ENCODE peak calls at places on chromosomes 6 and 20, in four cellular contexts. C is HepG2, V is K562, R is GM12878. O is an unnamed sample.
A peak's percentile ranks its signal among the peaks of the same experiment; 100 is the strongest.

GRCh38 chr20:46083531-46084061 is 6.2 kb downstream of the NCOA5 start:
- DNase-seq in R (no peak), V (no peak), C (no peak), O (no peak)

GRCh38 chr6:144471986-144472385 is 186.9 kb downstream of the UTRN start:
- DNase-seq in V (no peak), R (no peak), C (no peak), O (no peak)

GRCh38 chr6:12827921-12828320 is 111.4 kb downstream of the PHACTR1 start:
- DNase-seq in R (no peak), V (no peak), C (no peak), O (no peak)

GRCh38 chr6:402901-403658 is 11.5 kb downstream of the IRF4 start:
- DNase-seq in R (no peak), V (no peak), C (no peak), O (no peak)

GRCh38 chr20:41001497-41001896 is 27.1 kb upstream of the TOP1 start:
- DNase-seq in R (no peak), C (no peak), V (no peak), O (no peak)

GRCh38 chr20:13800728-13801134 is 15.9 kb downstream of the NDUFAF5 start:
- DNase-seq in R (no peak), C (peak; percentile 89), V (no peak), O (no peak)

GRCh38 chr6:134888316-134888715 is 61.6 kb downstream of the ALDH8A1 start:
- DNase-seq in V (no peak), R (no peak), C (no peak), O (no peak)

GRCh38 chr6:14533446-14533845 is 415.9 kb downstream of the CD83 start:
- DNase-seq in C (no peak), R (no peak), V (no peak), O (no peak)

GRCh38 chr6:11370191-11371018 is 137.9 kb upstream of the NEDD9 start:
- DNase-seq in C (no peak), R (no peak), V (no peak), O (no peak)

GRCh38 chr6:137494281-137494966 is at the start of gene OLIG3:
- DNase-seq in V (no peak), C (no peak), R (no peak), O (no peak)

GRCh38 chr20:58372836-58373235 is 16.2 kb upstream of the VAPB start:
- DNase-seq in V (no peak), C (no peak), R (no peak), O (no peak)
- TF ChIP-seq SP1 in V (no peak), C (no peak), R (no peak), O (no peak)

DNA sequence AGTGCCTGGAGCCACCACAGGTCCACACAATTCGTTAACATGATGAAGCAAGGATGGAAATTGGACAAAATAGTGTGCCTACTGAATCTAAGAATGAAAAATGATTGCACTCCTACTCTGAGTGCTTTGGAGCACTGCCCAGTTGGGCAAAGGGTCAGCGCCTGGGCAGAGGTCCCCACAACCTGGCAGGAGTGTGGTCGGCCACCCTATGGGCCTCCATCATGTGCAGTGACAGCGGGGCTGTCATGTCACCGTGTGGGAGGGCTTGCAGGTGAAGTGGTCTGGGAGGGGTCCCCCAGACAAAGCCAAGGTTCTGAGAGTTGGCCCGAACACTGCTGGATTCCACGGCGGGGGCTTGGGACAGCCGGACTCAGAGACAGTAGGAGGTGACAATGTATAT is 36.2 kb upstream of the CD93 start:
- DNase-seq in R (no peak), C (no peak), V (no peak), O (no peak)
- TF ChIP-seq TARDBP in R (no peak), C (no peak), V (no peak), O (no peak)

GRCh38 chr20:62319346-62319909 is 16.6 kb downstream of the ADRM1 start:
- DNase-seq in V (no peak), R (no peak), C (no peak), O (no peak)
- TF ChIP-seq SP1 in V (no peak), R (no peak), C (no peak), O (no peak)

GRCh38 chr6:38599966-38600550 is 39.7 kb downstream of the BTBD9 start:
- DNase-seq in C (no peak), R (no peak), V (no peak), O (no peak)

GRCh38 chr6:38603492-38603891 is 36.2 kb downstream of the BTBD9 start:
- DNase-seq in R (no peak), C (no peak), V (no peak), O (no peak)

GRCh38 chr6:38603966-38604365 is 35.8 kb downstream of the BTBD9 start:
- DNase-seq in R (no peak), C (no peak), V (no peak), O (no peak)

GRCh38 chr6:38594008-38594665 is 45.6 kb downstream of the BTBD9 start:
- DNase-seq in V (no peak), C (no peak), R (no peak), O (no peak)

GRCh38 chr6:38599261-38599660 is 40.5 kb downstream of the BTBD9 start:
- DNase-seq in V (no peak), C (no peak), R (no peak), O (no peak)
- TF ChIP-seq TARDBP in V (no peak), C (no peak), R (no peak), O (no peak)

O was measured in HEK293T.